ENCODE peak calls at places on chromosomes 6 and 20, in ten cellular contexts. N is IMR-90, V is neural progenitor cell, O is HCT116, T is H9, W is astrocyte, A is MM.1S, J is keratinocyte, X is mammary epithelial cell, P is PC-3. Q is an unnamed sample.

GRCh38 chr6:72218125-72218524 is 331.8 kb downstream of the RIMS1 start:
- DNase-seq in N (peak; percentile 38), V (peak; percentile 81), O (peak; percentile 3), T (peak; percentile 84), W (peak; percentile 10), A (no peak), J (no peak), X (peak; percentile 11), P (peak; percentile 13), Q (peak; percentile 24)

GRCh38 chr6:141988954-141989705 is 143.6 kb upstream of the GJE1 start:
- DNase-seq in N (peak; percentile 81), V (peak; percentile 79), O (peak; percentile 78), T (peak; percentile 69), W (peak; percentile 46), A (peak; percentile 28), J (no peak), X (peak; percentile 63), P (peak; percentile 77), Q (peak; percentile 82)

GRCh38 chr6:38554700-38555413 is 84.9 kb downstream of the BTBD9 start:
- DNase-seq in N (peak; percentile 72), V (no peak), O (no peak), T (no peak), W (peak; percentile 62), A (no peak), J (no peak), X (peak; percentile 35), P (peak; percentile 50), Q (peak; percentile 31)

GRCh38 chr20:44014807-44015732 is 100.4 kb downstream of the TOX2 start:
- DNase-seq in N (no peak), V (no peak), O (no peak), T (peak; percentile 9), W (no peak), A (no peak), J (no peak), X (no peak), P (no peak), Q (peak; percentile 49)

GRCh38 chr20:10613911-10614310 is 59.9 kb downstream of the JAG1 start:
- DNase-seq in N (no peak), V (no peak), O (no peak), T (no peak), W (no peak), A (no peak), J (no peak), X (no peak), P (no peak), Q (no peak)

GRCh38 chr6:143061597-143062385 is 1.1 kb downstream of the AIG1 start:
- DNase-seq in N (peak; percentile 12), V (no peak), O (no peak), T (no peak), W (peak; percentile 16), A (no peak), J (no peak), X (no peak), P (no peak), Q (no peak)

GRCh38 chr6:143279385-143279784 is 171.1 kb downstream of the ADAT2 start:
- DNase-seq in N (peak; percentile 21), V (peak; percentile 25), O (peak; percentile 13), T (peak; percentile 49), W (no peak), A (no peak), J (no peak), X (peak; percentile 16), P (peak; percentile 25), Q (peak; percentile 26)

GRCh38 chr20:61694666-61695065 is 371.0 kb downstream of the TAF4 start:
- DNase-seq in N (no peak), V (peak; percentile 50), O (no peak), T (no peak), W (no peak), A (no peak), J (no peak), X (no peak), P (no peak), Q (no peak)

GRCh38 chr6:134740473-134741192 is 209.3 kb downstream of the ALDH8A1 start:
- DNase-seq in N (peak; percentile 60), V (no peak), O (no peak), T (no peak), W (peak; percentile 79), A (no peak), J (no peak), X (peak; percentile 12), P (no peak), Q (peak; percentile 81)

GRCh38 chr6:134738486-134738885 is 211.4 kb downstream of the ALDH8A1 start:
- DNase-seq in N (no peak), V (no peak), O (no peak), T (no peak), W (no peak), A (no peak), J (no peak), X (no peak), P (no peak), Q (no peak)

GRCh38 chr6:134739299-134740090 is 210.4 kb downstream of the ALDH8A1 start:
- DNase-seq in N (peak; percentile 39), V (no peak), O (no peak), T (no peak), W (peak; percentile 70), A (no peak), J (no peak), X (peak; percentile 68), P (no peak), Q (peak; percentile 53)

GRCh38 chr6:134744301-134744700 is 205.6 kb downstream of the ALDH8A1 start:
- DNase-seq in N (peak; percentile 35), V (no peak), O (no peak), T (no peak), W (peak; percentile 29), A (no peak), J (no peak), X (no peak), P (no peak), Q (peak; percentile 39)

DNA sequence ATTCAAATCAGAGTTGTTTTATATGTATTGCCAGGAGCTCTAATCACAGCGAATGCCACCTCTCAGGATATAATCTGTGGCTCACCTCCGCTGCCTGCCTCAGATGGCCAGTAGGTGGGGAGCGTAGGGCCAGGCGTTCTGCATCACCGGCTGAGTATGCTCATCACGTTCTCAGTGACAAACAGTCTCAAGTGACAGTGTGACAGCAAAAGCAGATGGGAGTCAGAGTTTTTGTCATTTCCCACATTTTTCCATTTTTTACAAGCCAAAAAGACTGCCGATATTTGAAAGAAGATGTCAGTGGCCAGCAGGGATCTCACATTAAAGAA is 208.7 kb downstream of the ALDH8A1 start:
- DNase-seq in N (no peak), V (peak; percentile 32), O (no peak), T (peak; percentile 43), W (no peak), A (no peak), J (no peak), X (no peak), P (peak; percentile 18), Q (no peak)
- TF ChIP-seq CTCF in N (no peak), V (peak; percentile 41), O (peak; percentile 37), T (peak; percentile 56), W (peak; percentile 12), A (no peak), J (no peak), X (no peak), P (peak; percentile 45), Q (no peak)

GRCh38 chr6:14784596-14785360 is 461.1 kb upstream of the JARID2 start:
- DNase-seq in N (no peak), V (peak; percentile 93), O (no peak), T (peak; percentile 87), W (no peak), A (peak; percentile 67), J (no peak), X (no peak), P (no peak), Q (no peak)

GRCh38 chr6:14787677-14788076 is 458.2 kb upstream of the JARID2 start:
- DNase-seq in N (no peak), V (no peak), O (no peak), T (no peak), W (no peak), A (no peak), J (no peak), X (no peak), P (no peak), Q (no peak)

GRCh38 chr6:14787274-14787673 is 458.6 kb upstream of the JARID2 start:
- DNase-seq in N (no peak), V (no peak), O (no peak), T (no peak), W (no peak), A (peak; percentile 71), J (no peak), X (no peak), P (no peak), Q (no peak)

GRCh38 chr6:14786455-14786854 is 459.4 kb upstream of the JARID2 start:
- DNase-seq in N (no peak), V (no peak), O (no peak), T (no peak), W (no peak), A (peak; percentile 89), J (no peak), X (no peak), P (no peak), Q (no peak)

DNA sequence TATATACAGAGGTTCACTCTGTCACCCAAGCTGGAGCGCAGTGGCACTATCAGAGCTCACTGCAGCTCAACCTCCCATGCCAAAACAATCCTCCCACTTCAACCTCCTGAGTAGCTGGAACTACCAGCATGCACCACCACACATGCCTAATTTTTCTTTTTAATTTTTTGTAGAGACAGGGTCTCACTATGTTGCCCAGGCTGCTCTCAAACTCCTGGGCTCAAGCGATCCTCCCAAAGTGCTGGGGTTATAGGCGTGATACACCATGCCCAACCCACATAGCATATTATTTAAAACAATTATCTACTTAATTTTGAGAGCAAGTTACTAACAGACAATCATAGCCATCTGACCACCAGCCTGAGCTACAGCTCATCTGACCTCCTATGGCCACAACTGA is 459.9 kb upstream of the JARID2 start:
- DNase-seq in N (no peak), V (no peak), O (no peak), T (no peak), W (no peak), A (no peak), J (no peak), X (no peak), P (no peak), Q (no peak)
- H3K9ac ChIP-seq in N (no peak overlapping the region), V (no peak overlapping the region), O (no peak overlapping the region), T (no peak overlapping the region), W (no peak overlapping the region), A (no peak overlapping the region), J (no peak overlapping the region), X (no peak overlapping the region), P (no peak overlapping the region), Q (no peak overlapping the region)

DNA sequence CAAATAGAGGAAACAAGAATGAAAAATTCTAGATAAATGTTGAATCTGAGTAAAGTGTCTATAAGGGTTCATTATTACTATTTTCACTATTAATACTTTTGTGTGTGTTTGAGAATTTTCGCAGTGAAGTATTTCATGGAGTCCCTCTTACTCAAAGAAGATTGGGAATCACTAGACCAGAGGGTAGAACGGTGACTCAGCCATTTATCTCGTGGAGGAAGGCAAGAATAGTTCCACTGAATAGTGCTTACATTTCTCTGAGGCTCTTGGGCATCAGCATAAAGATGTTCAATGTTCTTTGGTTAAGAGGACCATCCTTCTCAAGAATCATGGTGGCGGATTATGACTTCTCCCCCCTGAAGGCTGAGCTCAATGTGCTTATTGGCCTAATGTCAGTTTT is 376.7 kb upstream of the ARID1B start:
- DNase-seq in N (no peak), V (no peak), O (no peak), T (no peak), W (no peak), A (no peak), J (no peak), X (no peak), P (no peak), Q (no peak)
- H3K4me2 ChIP-seq in N (no peak overlapping the region), V (no peak overlapping the region), O (no peak overlapping the region), T (no peak overlapping the region), W (no peak overlapping the region), A (no peak overlapping the region), J (no peak overlapping the region), X (no peak overlapping the region), P (no peak overlapping the region), Q (no peak overlapping the region)

DNA sequence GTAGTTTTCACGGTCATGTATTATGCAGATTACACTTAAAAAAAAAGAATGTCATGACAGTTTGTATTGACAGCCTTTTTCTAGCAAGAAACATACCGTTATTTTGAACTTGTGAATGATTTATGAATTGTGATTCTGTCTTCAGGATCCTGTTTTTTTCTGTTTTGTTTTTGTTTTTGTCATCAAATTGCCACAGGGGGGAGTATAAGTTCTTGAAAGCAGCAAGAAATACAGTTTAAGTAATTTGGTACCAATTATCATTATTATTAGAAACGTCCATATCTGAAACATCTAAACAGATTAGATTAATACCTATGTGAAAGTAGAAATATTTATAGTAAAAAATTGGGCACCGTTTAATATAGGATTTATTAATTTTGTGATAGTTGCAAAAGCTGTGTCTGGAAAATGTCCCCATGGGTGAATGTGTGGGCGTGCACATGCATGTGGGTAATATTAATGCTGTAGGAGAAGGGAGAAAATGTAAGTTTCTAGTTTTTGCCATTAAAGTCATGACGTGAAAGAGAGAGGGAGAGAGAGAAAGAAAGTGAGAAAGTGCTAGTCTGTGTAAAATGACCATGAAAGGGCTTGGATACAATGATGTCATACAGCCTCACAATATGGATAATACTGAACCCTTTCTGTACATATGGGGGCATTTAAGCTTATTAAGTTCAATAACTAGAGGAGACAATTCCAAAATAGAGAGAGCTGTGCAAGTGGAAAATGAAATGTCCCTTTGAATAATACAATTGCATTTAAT is 9.4 kb upstream of the CCN2 start:
- DNase-seq in N (peak; percentile 47), V (no peak), O (no peak), T (no peak), W (no peak), A (peak; percentile 17), J (no peak), X (no peak), P (peak; percentile 18), Q (no peak)
- TF ChIP-seq CTCF in N (peak; percentile 51), V (peak; percentile 20), O (peak; percentile 13), T (peak; percentile 30), W (no peak), A (peak; percentile 38), J (no peak), X (peak; percentile 2), P (peak; percentile 54), Q (no peak)